ENCODE peak calls at places on chromosome 11, in six cellular contexts. D is foreskin keratinocyte, L is Kasumi-1, X is B cell, H is bronchial epithelial cell, Y is WTC11. J is an unnamed sample.

GRCh38 chr11:32435947-32436750 is 810 bp upstream of the WT1 start:
- DNase-seq in H (no peak), D (peak; percentile 37), Y (peak; percentile 50), L (peak; percentile 67), X (no peak), J (no peak)

GRCh38 chr11:66417000-66417399 is 3.8 kb upstream of the NPAS4 start:
- DNase-seq in X (no peak), Y (no peak), H (no peak), D (no peak), L (no peak), J (no peak)

GRCh38 chr11:119361056-119361787 is 14.7 kb upstream of the MFRP start:
- DNase-seq in L (peak; percentile 47), H (peak; percentile 98), X (no peak), D (peak; percentile 90), Y (peak; percentile 66), J (peak; percentile 89)

GRCh38 chr11:63530021-63530420 is 6.6 kb upstream of the PLAAT4 start:
- DNase-seq in X (no peak), H (no peak), Y (no peak), D (no peak), L (no peak), J (no peak)

GRCh38 chr11:128210148-128210940 is 377.0 kb downstream of the ETS1 start:
- DNase-seq in X (no peak), L (no peak), D (peak; percentile 100), Y (no peak), H (peak; percentile 100), J (peak; percentile 94)

GRCh38 chr11:120482149-120482548 is 29.4 kb upstream of the GRIK4 start:
- DNase-seq in Y (no peak), L (no peak), H (no peak), D (no peak), X (no peak), J (no peak)

GRCh38 chr11:134955281-134955680 is 543.2 kb upstream of the B3GAT1 start:
- DNase-seq in X (no peak), Y (no peak), D (no peak), H (no peak), L (no peak), J (no peak)

GRCh38 chr11:105456950-105457349 is 152.9 kb upstream of the GRIA4 start:
- DNase-seq in H (no peak), Y (peak; percentile 38), D (no peak), X (no peak), L (no peak), J (no peak)

GRCh38 chr11:60840711-60841430 is 1.0 kb upstream of the CCDC86 start:
- DNase-seq in D (no peak), L (no peak), H (no peak), Y (no peak), X (no peak), J (no peak)

GRCh38 chr11:25065711-25066110 is 568.9 kb downstream of the LUZP2 start:
- DNase-seq in Y (no peak), X (no peak), D (peak; percentile 90), L (no peak), H (peak; percentile 99), J (peak; percentile 59)

GRCh38 chr11:117095301-117096139 is 2.7 kb downstream of the SIK3 start:
- DNase-seq in L (no peak), X (no peak), D (no peak), H (peak; percentile 35), Y (no peak), J (no peak)

GRCh38 chr11:45725776-45726606 is 60.6 kb upstream of the CHST1 start:
- DNase-seq in L (no peak), D (no peak), Y (no peak), X (no peak), H (no peak), J (no peak)

GRCh38 chr11:116771935-116772334 is 852 bp downstream of the BUD13 start:
- DNase-seq in Y (no peak), L (no peak), X (no peak), H (no peak), D (no peak), J (no peak)

GRCh38 chr11:83105167-83105566 is 33.5 kb upstream of the RAB30 start:
- DNase-seq in H (no peak), Y (no peak), D (no peak), X (no peak), L (no peak), J (no peak)

GRCh38 chr11:64519541-64519940 is 71.5 kb upstream of the SLC22A12 start:
- DNase-seq in Y (no peak), D (peak; percentile 18), H (peak; percentile 10), L (no peak), X (no peak), J (no peak)

GRCh38 chr11:76160856-76161255 is 45.4 kb downstream of the WNT11 start:
- DNase-seq in Y (no peak), L (no peak), H (no peak), D (no peak), X (no peak), J (no peak)

GRCh38 chr11:97815667-97816066 is 1205.1 kb upstream of the CNTN5 start:
- DNase-seq in L (no peak), H (peak; percentile 0), X (no peak), Y (no peak), D (no peak), J (no peak)

GRCh38 chr11:128182844-128183243 is 404.5 kb downstream of the ETS1 start:
- DNase-seq in H (no peak), L (no peak), Y (peak; percentile 14), D (no peak), X (no peak), J (no peak)

GRCh38 chr11:35236667-35237003 is 97.7 kb downstream of the CD44 start:
- DNase-seq in Y (no peak), D (peak; percentile 56), H (peak; percentile 81), L (peak; percentile 2), X (no peak), J (no peak)

GRCh38 chr11:122748968-122749687 is 89.2 kb upstream of the CRTAM start:
- DNase-seq in D (peak; percentile 92), Y (no peak), L (peak; percentile 91), X (peak; percentile 76), H (peak; percentile 73), J (no peak)

GRCh38 chr11:17366491-17366890 is 14.9 kb downstream of the NCR3LG1 start:
- DNase-seq in D (no peak), X (no peak), Y (no peak), L (no peak), H (peak; percentile 47), J (no peak)

GRCh38 chr11:79406376-79406775 is 34.5 kb downstream of the TENM4 start:
- DNase-seq in H (no peak), D (no peak), L (no peak), Y (no peak), X (no peak), J (no peak)

GRCh38 chr11:66477256-66478201 is 2.7 kb upstream of the DPP3 start:
- DNase-seq in H (no peak), D (no peak), L (no peak), Y (no peak), X (no peak), J (no peak)

GRCh38 chr11:104728927-104729326 is 169.3 kb downstream of the CASP12 start:
- DNase-seq in L (no peak), Y (no peak), D (no peak), H (no peak), X (no peak), J (no peak)

GRCh38 chr11:121104223-121104831 is 3.3 kb downstream of the TECTA start:
- DNase-seq in H (no peak), L (no peak), D (no peak), X (no peak), Y (peak; percentile 52), J (no peak)

GRCh38 chr11:20388096-20389055 is 860 bp downstream of the PRMT3 start:
- DNase-seq in Y (no peak), X (no peak), D (peak; percentile 20), H (peak; percentile 15), L (peak; percentile 34), J (peak; percentile 18)

GRCh38 chr11:65116370-65117205 is 913 bp downstream of the ZNHIT2 start:
- DNase-seq in L (peak; percentile 26), H (peak; percentile 75), Y (no peak), X (no peak), D (no peak), J (no peak)

J was measured in RWPE1.